ENCODE peak calls at places on chromosomes 16 and 17, in five cellular contexts. A is AG09319, Y is activated T-cell treated with anti-CD3 and anti-CD28 coated beads for 24 hours, B is amniotic stem cell, M is HTR-8/SVneo. C is an unnamed sample.

GRCh38 chr16:89411335-89411850 is 79.0 kb downstream of the ANKRD11 start:
- DNase-seq in A (no peak), Y (no peak), M (no peak), B (no peak), C (no peak)

GRCh38 chr16:28491080-28491969 is 549 bp downstream of the CLN3 start:
- DNase-seq in M (peak; percentile 27), Y (no peak), A (no peak), B (peak; percentile 2), C (peak; percentile 70)

GRCh38 chr16:2370725-2371124 is 30.2 kb upstream of the ABCA3 start:
- DNase-seq in B (no peak), M (no peak), Y (no peak), A (no peak), C (peak; percentile 14)

GRCh38 chr17:8911205-8911604 is 43.7 kb upstream of the PIK3R6 start:
- DNase-seq in M (no peak), B (no peak), Y (no peak), A (no peak), C (no peak)

GRCh38 chr16:4067262-4068001 is 48.8 kb downstream of the ADCY9 start:
- DNase-seq in Y (no peak), M (no peak), B (no peak), A (peak; percentile 79), C (no peak)

GRCh38 chr17:8185580-8186445 is 4.2 kb downstream of the BORCS6 start:
- DNase-seq in M (peak; percentile 82), A (no peak), B (no peak), Y (peak; percentile 91), C (peak; percentile 82)

GRCh38 chr17:39152134-39152884 is 872 bp upstream of the PLXDC1 start:
- DNase-seq in M (no peak), A (no peak), B (no peak), Y (no peak), C (no peak)

GRCh38 chr16:73213761-73214480 is 166.0 kb upstream of the ZFHX3 start:
- DNase-seq in M (no peak), A (peak; percentile 79), Y (no peak), B (no peak), C (no peak)

GRCh38 chr16:29007865-29008593 is 23.2 kb downstream of the LAT start:
- DNase-seq in Y (peak; percentile 70), A (no peak), B (no peak), M (peak; percentile 33), C (peak; percentile 53)

GRCh38 chr16:86734559-86735480 is 156.5 kb downstream of the FOXL1 start:
- DNase-seq in B (no peak), M (no peak), Y (no peak), A (no peak), C (no peak)

GRCh38 chr16:85080923-85081498 is 31.3 kb downstream of the CIBAR2 start:
- DNase-seq in Y (no peak), B (no peak), A (no peak), M (no peak), C (no peak)

GRCh38 chr17:8073627-8074485 is 13.7 kb downstream of the ALOX12B start:
- DNase-seq in A (no peak), M (peak; percentile 88), B (no peak), Y (peak; percentile 81), C (peak; percentile 69)

GRCh38 chr17:33647976-33648375 is 354.9 kb upstream of the ASIC2 start:
- DNase-seq in M (no peak), A (no peak), Y (no peak), B (no peak), C (no peak)

GRCh38 chr16:49337814-49338350 is 35.7 kb upstream of the C16orf78 start:
- DNase-seq in Y (no peak), B (no peak), M (no peak), A (no peak), C (no peak)

GRCh38 chr16:68770671-68771070 is 33.6 kb downstream of the CDH1 start:
- DNase-seq in M (no peak), B (no peak), A (no peak), Y (no peak), C (no peak)

GRCh38 chr17:10727192-10727591 is 2.6 kb downstream of the TMEM220 start:
- DNase-seq in B (no peak), M (no peak), Y (no peak), A (no peak), C (no peak)

GRCh38 chr16:25013751-25014499 is 1.2 kb downstream of the ARHGAP17 start:
- DNase-seq in M (no peak), A (no peak), B (no peak), Y (no peak), C (no peak)

GRCh38 chr16:31360296-31360695 is 5.3 kb downstream of the ITGAX start:
- DNase-seq in M (no peak), B (no peak), A (no peak), Y (no peak), C (no peak)